ENCODE peak calls at places on chromosomes 12 and 14, in seven cellular contexts. T is suprapubic skin, G is H1, M is esophagus muscularis mucosa, P is sigmoid colon, N is tibial nerve, C is ovary. Z is an unnamed sample. For H3K4me1, the result is how much of the 10 kb centered on the place peaks cover.

GRCh38 chr12:124507188-124508109 is 60.0 kb downstream of the NCOR2 start:
- DNase-seq in P (no peak), C (no peak), T (no peak), G (no peak), N (peak), M (no peak), Z (no peak)

GRCh38 chr12:47867496-47867941 is 37.3 kb downstream of the VDR start:
- DNase-seq in C (no peak), N (no peak), T (no peak), P (no peak), G (no peak), M (no peak), Z (no peak)

GRCh38 chr14:30728471-30728870 is 106.4 kb downstream of the SCFD1 start:
- DNase-seq in P (no peak), M (no peak), G (no peak), N (no peak), T (no peak), C (no peak), Z (no peak)

GRCh38 chr14:99850705-99851104 is 57.5 kb downstream of the EML1 start:
- DNase-seq in N (no peak), P (peak), G (no peak), M (no peak), T (no peak), C (no peak), Z (no peak)

GRCh38 chr12:20120296-20120695 is 248.0 kb upstream of the PDE3A start:
- DNase-seq in N (no peak), P (no peak), T (no peak), C (no peak), G (no peak), M (no peak), Z (no peak)

GRCh38 chr12:95633049-95633545 is 81.8 kb upstream of the USP44 start:
- DNase-seq in N (no peak), C (no peak), T (no peak), P (no peak), G (no peak), M (no peak), Z (peak)

GRCh38 chr12:112149596-112149995 is 24.2 kb downstream of the TRAFD1 start:
- DNase-seq in P (no peak), G (no peak), T (no peak), M (no peak), C (no peak), N (no peak), Z (peak)

GRCh38 chr12:46269429-46270241 is 792 bp upstream of the SLC38A1 start:
- DNase-seq in T (no peak), P (no peak), G (peak), M (no peak), N (no peak), C (peak), Z (peak)

GRCh38 chr12:72141381-72141780 is 130.8 kb upstream of the TRHDE start:
- DNase-seq in C (no peak), P (no peak), M (no peak), N (no peak), G (no peak), T (no peak), Z (no peak)

GRCh38 chr12:12064596-12064995 is 6.1 kb upstream of the BCL2L14 start:
- DNase-seq in M (no peak), N (no peak), T (no peak), C (no peak), P (peak), G (no peak), Z (no peak)

GRCh38 chr14:104805326-104805678 is 4.4 kb downstream of the ZBTB42 start:
- DNase-seq in N (no peak), P (no peak), T (no peak), C (no peak), G (no peak), M (no peak), Z (no peak)

GRCh38 chr12:8817856-8818255 is 4.6 kb upstream of the A2ML1 start:
- DNase-seq in N (no peak), M (no peak), C (no peak), T (no peak), G (no peak), P (no peak), Z (no peak)

GRCh38 chr12:106044773-106045172 is 94.0 kb downstream of the NUAK1 start:
- DNase-seq in C (no peak), P (no peak), T (no peak), M (peak), G (no peak), N (no peak), Z (no peak)

GRCh38 chr14:30608533-30609006 is 13.5 kb upstream of the SCFD1 start:
- DNase-seq in N (no peak), C (no peak), G (no peak), T (no peak), P (no peak), M (no peak), Z (no peak)

GRCh38 chr12:56958422-56958821 is 1.0 kb upstream of the RDH16 start:
- DNase-seq in M (no peak), G (no peak), N (no peak), T (no peak), C (no peak), P (no peak), Z (no peak)

GRCh38 chr12:10558291-10558690 is 52.6 kb downstream of the EIF2S3B start:
- DNase-seq in N (no peak), C (no peak), G (no peak), M (no peak), T (no peak), P (no peak), Z (no peak)

GRCh38 chr14:96797943-96798349 is 764 bp downstream of the VRK1 start:
- DNase-seq in N (no peak), G (no peak), M (no peak), P (no peak), C (no peak), T (no peak), Z (peak)

GRCh38 chr14:63843796-63844195 is 9.0 kb upstream of the SYNE2 start:
- DNase-seq in T (no peak), G (no peak), P (no peak), N (no peak), M (no peak), C (no peak), Z (no peak)

GRCh38 chr12:54033106-54033979 is 493 bp downstream of the HOXC5 start:
- DNase-seq in T (no peak), G (no peak), P (no peak), M (no peak), N (no peak), C (peak), Z (no peak)

GRCh38 chr12:121786441-121786825 is 7.1 kb downstream of the RHOF start:
- DNase-seq in P (peak), M (no peak), T (peak), C (no peak), G (no peak), N (no peak), Z (peak)

GRCh38 chr14:83556746-83557460 is 1973.0 kb upstream of the FLRT2 start:
- DNase-seq in N (no peak), M (no peak), P (no peak), G (no peak), C (no peak), T (no peak), Z (no peak)

GRCh38 chr12:9687228-9687627 is 17.7 kb downstream of the CLEC2D start:
- DNase-seq in G (no peak), N (no peak), M (no peak), C (no peak), T (no peak), P (no peak), Z (no peak)

GRCh38 chr12:78386871-78387270 is 477.7 kb upstream of the SYT1 start:
- DNase-seq in C (no peak), N (no peak), T (no peak), P (no peak), G (no peak), M (no peak), Z (no peak)

GRCh38 chr12:124921200-124922008 is 7.0 kb upstream of the UBC start:
- DNase-seq in N (peak), M (no peak), T (peak), C (peak), G (peak), P (peak), Z (peak)

GRCh38 chr12:106580671-106581508 is 1.9 kb upstream of the RFX4 start:
- DNase-seq in M (no peak), C (no peak), G (peak), T (no peak), N (no peak), P (no peak), Z (no peak)

GRCh38 chr12:66149702-66150398 is 19.3 kb upstream of the LLPH start:
- DNase-seq in T (no peak), G (no peak), P (no peak), N (peak), C (no peak), M (no peak), Z (no peak)

GRCh38 chr14:103290961-103291360 is 43.1 kb upstream of the EIF5 start:
- DNase-seq in T (no peak), M (no peak), C (no peak), N (no peak), P (peak), G (no peak), Z (no peak)

GRCh38 chr12:102816816-102817434 is 100.1 kb downstream of the PAH start:
- DNase-seq in N (no peak), P (no peak), C (no peak), T (no peak), G (no peak), M (no peak), Z (no peak)

GRCh38 chr12:57483466-57483865 is 3.8 kb upstream of the ARHGAP9 start:
- DNase-seq in P (no peak), N (no peak), T (no peak), C (no peak), G (no peak), M (no peak), Z (no peak)

GRCh38 chr12:46148706-46149463 is 120.0 kb downstream of the SLC38A1 start:
- DNase-seq in C (no peak), P (no peak), G (no peak), M (no peak), N (no peak), T (no peak), Z (no peak)

GRCh38 chr14:40308240-40308639 is 876.0 kb upstream of the FBXO33 start:
- DNase-seq in G (no peak), M (no peak), T (no peak), P (no peak), C (no peak), N (no peak), Z (no peak)

GRCh38 chr14:65658202-65658601 is 245.7 kb downstream of the FUT8 start:
- DNase-seq in C (no peak), P (no peak), G (no peak), M (no peak), T (no peak), N (no peak), Z (no peak)

GRCh38 chr12:52147367-52147972 is 44.3 kb downstream of the KRT80 start:
- DNase-seq in G (no peak), C (peak), M (peak), T (peak), N (peak), P (peak), Z (peak)

GRCh38 chr12:52149182-52149641 is 42.6 kb downstream of the KRT80 start:
- DNase-seq in T (no peak), P (peak), C (no peak), G (no peak), M (no peak), N (no peak), Z (no peak)

GRCh38 chr12:52147983-52148540 is 43.8 kb downstream of the KRT80 start:
- DNase-seq in P (no peak), G (no peak), T (no peak), N (no peak), M (no peak), C (no peak), Z (no peak)

GRCh38 chr12:52149651-52150241 is 42.1 kb downstream of the KRT80 start:
- DNase-seq in C (no peak), P (peak), M (no peak), T (no peak), N (no peak), G (no peak), Z (no peak)

DNA sequence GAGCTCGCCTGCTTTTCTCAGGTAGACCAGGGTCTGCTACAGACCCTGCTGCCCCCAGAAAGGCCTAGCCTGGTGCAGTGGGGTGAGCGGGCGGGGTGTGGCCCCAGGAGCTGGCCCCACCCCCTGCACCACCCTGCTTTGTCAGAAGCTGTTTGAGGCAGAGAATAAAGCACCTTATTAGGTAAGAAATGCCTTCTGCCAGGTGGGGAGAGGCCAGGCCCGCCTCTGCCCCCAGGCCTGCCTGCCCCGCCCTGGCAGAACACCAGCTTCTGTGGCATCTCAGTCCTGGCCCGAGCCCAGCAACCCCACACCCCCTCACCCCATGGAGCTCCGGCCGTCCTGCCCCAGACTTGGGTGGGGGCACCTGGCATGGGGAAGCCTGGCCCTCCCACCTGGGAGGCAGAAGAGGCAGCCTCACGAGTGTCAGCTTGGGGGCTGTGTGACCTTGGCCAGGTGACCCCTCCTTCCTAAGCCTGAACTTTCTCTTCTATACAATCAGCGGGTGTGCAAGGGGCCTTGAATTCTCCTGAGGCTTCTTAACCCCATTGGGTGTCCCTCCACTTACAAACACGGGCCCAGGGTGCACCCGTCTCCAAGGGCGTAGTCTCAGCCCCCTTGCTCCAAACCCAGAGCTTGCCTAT is 43.2 kb downstream of the KRT80 start:
- DNase-seq in C (no peak), N (no peak), T (no peak), M (no peak), P (peak), G (no peak), Z (peak)
- TF ChIP-seq EP300 in C (no peak), N (no peak), T (no peak), M (no peak), P (no peak), G (no peak), Z (peak)

GRCh38 chr14:50854521-50854920 is 17.3 kb upstream of the ABHD12B start:
- DNase-seq in G (no peak), P (no peak), T (no peak), N (no peak), M (no peak), C (no peak), Z (no peak)

GRCh38 chr14:50853891-50854290 is 18.0 kb upstream of the ABHD12B start:
- DNase-seq in N (no peak), T (no peak), C (no peak), G (no peak), P (no peak), M (no peak), Z (no peak)

GRCh38 chr14:50856660-50857059 is 15.2 kb upstream of the ABHD12B start:
- DNase-seq in C (no peak), P (no peak), G (no peak), T (no peak), M (no peak), N (no peak), Z (no peak)

GRCh38 chr14:50859296-50859624 is 12.6 kb upstream of the ABHD12B start:
- DNase-seq in M (no peak), G (no peak), N (no peak), P (no peak), C (no peak), T (no peak), Z (no peak)

GRCh38 chr14:50855558-50855957 is 16.3 kb upstream of the ABHD12B start:
- DNase-seq in M (no peak), G (no peak), N (no peak), P (no peak), T (no peak), C (no peak), Z (no peak)
- TF ChIP-seq CTCF in M (no peak), G (no peak), N (no peak), P (no peak), T (no peak), C (no peak), Z (no peak)

GRCh38 chr14:73784988-73785313 is 66.7 kb upstream of the PTGR2 start:
- DNase-seq in P (peak), N (no peak), G (no peak), M (no peak), T (no peak), C (no peak), Z (no peak)
- H3K4me1 ChIP-seq in P (under half), N (half or more), G (under half), M (half or more), T (half or more), C (under half), Z (half or more)

GRCh38 chr12:115823635-115824034 is 453.9 kb downstream of the MED13L start:
- DNase-seq in N (no peak), T (no peak), G (no peak), M (no peak), P (no peak), C (no peak), Z (no peak)
- TF ChIP-seq EP300 in N (no peak), T (no peak), G (no peak), M (no peak), P (no peak), C (no peak), Z (no peak)

GRCh38 chr12:25981597-25981996 is 23.1 kb downstream of the RASSF8 start:
- DNase-seq in T (no peak), M (no peak), N (no peak), G (no peak), P (no peak), C (no peak), Z (no peak)
- TF ChIP-seq CTCF in T (no peak), M (no peak), N (no peak), G (no peak), P (no peak), C (no peak), Z (no peak)

GRCh38 chr12:14959916-14960315 is 1.5 kb downstream of the ARHGDIB start:
- DNase-seq in N (no peak), M (no peak), P (no peak), G (no peak), T (no peak), C (no peak), Z (no peak)

GRCh38 chr12:14957769-14958168 is 3.6 kb downstream of the ARHGDIB start:
- DNase-seq in T (no peak), G (no peak), C (no peak), P (no peak), M (no peak), N (no peak), Z (no peak)

GRCh38 chr12:14959126-14959440 is 2.3 kb downstream of the ARHGDIB start:
- DNase-seq in G (no peak), C (no peak), N (no peak), T (no peak), M (no peak), P (no peak), Z (no peak)

GRCh38 chr12:14959463-14959862 is 1.9 kb downstream of the ARHGDIB start:
- DNase-seq in N (no peak), C (no peak), G (no peak), P (no peak), T (no peak), M (no peak), Z (no peak)

DNA sequence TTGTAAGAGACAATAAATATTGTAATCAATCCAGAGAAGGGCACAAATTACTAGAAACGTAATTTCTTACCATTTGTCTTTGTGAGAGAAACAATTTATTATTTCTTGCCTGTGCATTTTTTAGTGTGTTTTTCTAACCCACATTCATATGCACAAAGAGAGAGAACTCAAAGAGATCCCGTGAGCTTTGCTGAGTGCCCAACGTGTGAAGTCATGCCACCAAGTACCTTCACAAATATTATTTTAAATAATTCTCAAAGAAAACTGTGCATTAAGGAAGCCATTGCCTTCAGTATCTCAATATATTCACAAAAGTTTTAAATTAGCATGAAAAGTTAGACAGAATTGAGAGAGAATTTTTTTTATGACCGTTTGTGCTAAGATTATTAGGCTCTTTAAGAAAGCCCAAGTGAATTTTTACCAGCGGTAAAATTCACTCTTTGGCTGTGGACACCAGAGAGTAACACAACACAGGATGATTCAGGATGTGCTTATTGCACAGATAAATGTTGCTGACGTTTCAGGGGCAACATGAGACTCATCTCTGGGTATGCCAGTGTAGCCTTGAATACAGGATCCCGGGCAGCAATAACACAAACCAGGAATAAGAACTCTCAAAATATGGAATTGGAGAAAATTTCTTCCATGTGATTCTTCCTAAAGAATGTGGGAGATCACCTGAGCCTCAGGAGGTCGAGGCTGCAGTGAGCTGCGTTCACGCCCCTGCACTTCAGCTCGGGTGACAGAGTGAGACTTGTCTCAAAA is 2.9 kb downstream of the ARHGDIB start:
- DNase-seq in T (no peak), P (no peak), G (no peak), M (no peak), C (no peak), N (no peak), Z (no peak)
- H3K4me1 ChIP-seq in T (half or more), P (under half), G (under half), M (under half), C (under half), N (under half), Z (half or more)

GRCh38 chr14:23127861-23128260 is 8.8 kb upstream of the CEBPE start:
- DNase-seq in G (no peak), N (no peak), M (no peak), T (no peak), P (no peak), C (no peak), Z (no peak)

GRCh38 chr14:23130875-23131274 is 11.8 kb upstream of the CEBPE start:
- DNase-seq in G (no peak), M (no peak), N (peak), P (no peak), T (no peak), C (peak), Z (peak)

GRCh38 chr14:23131482-23131881 is 12.4 kb upstream of the CEBPE start:
- DNase-seq in C (no peak), T (no peak), N (no peak), M (no peak), G (no peak), P (no peak), Z (no peak)

GRCh38 chr14:23129759-23130316 is 10.8 kb upstream of the CEBPE start:
- DNase-seq in T (no peak), N (no peak), M (no peak), P (no peak), G (no peak), C (no peak), Z (no peak)

GRCh38 chr14:23128969-23129758 is 10.1 kb upstream of the CEBPE start:
- DNase-seq in G (no peak), N (no peak), C (no peak), M (no peak), P (no peak), T (no peak), Z (no peak)
- TF ChIP-seq EP300 in G (no peak), N (no peak), C (no peak), M (no peak), P (no peak), T (no peak), Z (no peak)

GRCh38 chr12:2360630-2361170 is 307.9 kb downstream of the CACNA1C start:
- DNase-seq in C (no peak), M (no peak), P (peak), N (no peak), T (peak), G (no peak), Z (no peak)
- TF ChIP-seq CTCF in C (no peak), M (no peak), P (no peak), N (no peak), T (no peak), G (no peak), Z (no peak)

GRCh38 chr14:24277606-24278321 is 6.4 kb upstream of the RABGGTA start:
- DNase-seq in G (no peak), C (no peak), N (no peak), P (no peak), M (no peak), T (no peak), Z (no peak)

GRCh38 chr14:24279301-24280186 is 8.1 kb upstream of the RABGGTA start:
- DNase-seq in T (no peak), G (no peak), C (no peak), N (no peak), P (no peak), M (no peak), Z (no peak)

GRCh38 chr14:24283796-24284460 is 12.5 kb upstream of the RABGGTA start:
- DNase-seq in N (no peak), M (no peak), C (no peak), T (no peak), P (no peak), G (no peak), Z (no peak)

GRCh38 chr14:24282736-24283135 is 11.3 kb upstream of the RABGGTA start:
- DNase-seq in C (no peak), T (no peak), G (no peak), P (no peak), M (no peak), N (no peak), Z (no peak)

GRCh38 chr14:24280797-24281460 is 9.5 kb upstream of the RABGGTA start:
- DNase-seq in P (no peak), T (no peak), N (no peak), M (no peak), G (no peak), C (no peak), Z (no peak)
- H3K4me1 ChIP-seq in P (under half), T (half or more), N (under half), M (under half), G (under half), C (under half), Z (under half)